ENCODE peak calls at places on chromosomes 7 and 10, in four cellular contexts. S is activated effector memory CD4-positive, alpha-beta T cell treated with Interleukin-2 at 50 U/mL for 16 hours; W is hypothalamus; Q is substantia nigra. H is an unnamed sample.
A peak's percentile ranks its signal among the peaks of the same experiment; 100 is the strongest.

GRCh38 chr10:99316374-99316773 is 12.8 kb upstream of the CNNM1 start:
- DNase-seq in S (no peak), W (no peak), Q (no peak), H (no peak)

GRCh38 chr10:130740788-130741785 is 570.4 kb downstream of the TCERG1L start:
- DNase-seq in S (no peak), W (no peak), Q (no peak), H (no peak)

GRCh38 chr7:46710927-46711326 is 789.9 kb upstream of the IGFBP3 start:
- DNase-seq in S (no peak), W (no peak), Q (no peak), H (no peak)

GRCh38 chr7:15459018-15459621 is 102.7 kb downstream of the AGMO start:
- DNase-seq in S (no peak), W (no peak), Q (no peak), H (no peak)

GRCh38 chr7:73650524-73650923 is 17.1 kb upstream of the VPS37D start:
- DNase-seq in S (no peak), W (no peak), Q (no peak), H (no peak)

GRCh38 chr7:23106491-23106800 is 861 bp downstream of the KLHL7 start:
- DNase-seq in S (no peak), W (peak; percentile 43), Q (peak; percentile 44), H (peak; percentile 80)

GRCh38 chr10:133170092-133170491 is 10.1 kb downstream of the KNDC1 start:
- DNase-seq in S (no peak), W (no peak), Q (no peak), H (no peak)

GRCh38 chr7:131521651-131522163 is 34.7 kb downstream of the PODXL start:
- DNase-seq in S (no peak), W (no peak), Q (no peak), H (peak; percentile 77)

GRCh38 chr10:50299948-50300669 is 48.8 kb upstream of the ASAH2 start:
- DNase-seq in S (no peak), W (no peak), Q (no peak), H (no peak)

GRCh38 chr10:60089095-60089494 is 182.7 kb upstream of the CCDC6 start:
- DNase-seq in S (no peak), W (no peak), Q (no peak), H (no peak)

GRCh38 chr10:124665091-124665490 is 79.1 kb downstream of the FAM53B start:
- DNase-seq in S (no peak), W (no peak), Q (no peak), H (no peak)

GRCh38 chr7:140684066-140684950 is 11.6 kb downstream of the ADCK2 start:
- DNase-seq in S (no peak), W (no peak), Q (no peak), H (no peak)

GRCh38 chr7:69208848-69209247 is 389.4 kb upstream of the AUTS2 start:
- DNase-seq in S (no peak), W (no peak), Q (no peak), H (no peak)

GRCh38 chr7:43758029-43758860 is at the start of gene BLVRA:
- DNase-seq in S (peak; percentile 58), W (peak; percentile 64), Q (peak; percentile 24), H (peak; percentile 86)

GRCh38 chr7:127751723-127752448 is 99.9 kb downstream of the SND1 start:
- DNase-seq in S (no peak), W (no peak), Q (no peak), H (no peak)

GRCh38 chr7:159099217-159099655 is 45.4 kb downstream of the VIPR2 start:
- DNase-seq in S (no peak), W (no peak), Q (no peak), H (peak; percentile 70)

GRCh38 chr7:133910761-133911160 is 216.4 kb upstream of the LRGUK start:
- DNase-seq in S (no peak), W (no peak), Q (no peak), H (no peak)

GRCh38 chr7:74612015-74612829 is 45.3 kb upstream of the GTF2I start:
- DNase-seq in S (no peak), W (peak; percentile 62), Q (peak; percentile 17), H (peak; percentile 76)

GRCh38 chr10:43362191-43362839 is 9.1 kb upstream of the FXYD4 start:
- DNase-seq in S (peak; percentile 98), W (peak; percentile 92), Q (peak; percentile 77), H (peak; percentile 99)

GRCh38 chr10:111102381-111102973 is 25.6 kb downstream of the ADRA2A start:
- DNase-seq in S (no peak), W (no peak), Q (no peak), H (no peak)

GRCh38 chr10:73931767-73932624 is 21.1 kb downstream of the PLAU start:
- DNase-seq in S (peak; percentile 56), W (no peak), Q (no peak), H (peak; percentile 87)

GRCh38 chr10:17735166-17735941 is 16.6 kb upstream of the TMEM236 start:
- DNase-seq in S (no peak), W (no peak), Q (no peak), H (no peak)

GRCh38 chr7:20653636-20654035 is 38.2 kb downstream of the ABCB5 start:
- DNase-seq in S (no peak), W (no peak), Q (no peak), H (peak; percentile 74)

GRCh38 chr7:29413511-29414178 is 150.0 kb upstream of the PRR15 start:
- DNase-seq in S (no peak), W (no peak), Q (no peak), H (no peak)

GRCh38 chr7:43977525-43977924 is 20.2 kb upstream of the SPDYE1 start:
- DNase-seq in S (no peak), W (no peak), Q (no peak), H (no peak)

H was measured in endodermal cell.